ENCODE peak calls at places on chromosomes 6 and 20, in nine cellular contexts. Z is breast epithelium; R is tibial nerve; P is stomach; K is lower lobe of right lung; D is CD4-positive, CD25-positive, alpha-beta regulatory T cell; Y is aorta; L is ovary; B is A549. W is an unnamed sample. For H3K4me1, the result is how much of the 10 kb centered on the place peaks cover.

GRCh38 chr6:167485186-167485978 is 160.5 kb downstream of the TTLL2 start:
- DNase-seq in B (peak), Y (no peak), Z (no peak), P (no peak), D (no peak), R (no peak), K (no peak), L (peak), W (no peak)

GRCh38 chr20:57465943-57466342 is 59.0 kb downstream of the CTCFL start:
- DNase-seq in Z (no peak), P (no peak), Y (peak), D (no peak), B (no peak), K (peak), R (no peak), L (no peak), W (no peak)

GRCh38 chr20:63496404-63497120 is 2.3 kb downstream of the EEF1A2 start:
- DNase-seq in Z (no peak), Y (no peak), B (no peak), L (no peak), R (no peak), K (no peak), P (no peak), D (no peak), W (no peak)

GRCh38 chr6:92779758-92780157 is 639.6 kb downstream of the EPHA7 start:
- DNase-seq in L (no peak), Y (no peak), P (no peak), D (no peak), B (no peak), R (no peak), Z (no peak), K (peak), W (peak)

GRCh38 chr6:93252930-93253329 is 166.4 kb downstream of the EPHA7 start:
- DNase-seq in B (no peak), R (no peak), P (no peak), Z (no peak), D (no peak), K (no peak), L (no peak), Y (no peak), W (no peak)

GRCh38 chr20:62872184-62872862 is 10.7 kb upstream of the TCFL5 start:
- DNase-seq in K (no peak), D (no peak), P (no peak), Y (no peak), R (no peak), B (no peak), Z (no peak), L (no peak), W (peak)

GRCh38 chr6:22829070-22829469 is 259.7 kb downstream of the HDGFL1 start:
- DNase-seq in Y (no peak), Z (no peak), R (no peak), B (no peak), L (no peak), P (no peak), D (no peak), K (no peak), W (no peak)

GRCh38 chr6:48979806-48980205 is 483.2 kb downstream of the MMUT start:
- DNase-seq in D (no peak), Y (no peak), P (no peak), R (no peak), K (no peak), Z (no peak), L (no peak), B (no peak), W (no peak)

GRCh38 chr6:125749864-125750691 is 646 bp downstream of the HEY2 start:
- DNase-seq in P (no peak), Z (no peak), Y (peak), R (no peak), B (no peak), K (no peak), D (no peak), L (peak), W (no peak)

GRCh38 chr6:163709693-163710092 is 295.2 kb downstream of the QKI start:
- DNase-seq in R (no peak), L (no peak), P (no peak), Z (no peak), Y (no peak), K (no peak), B (no peak), D (no peak), W (no peak)
- H3K4me1 ChIP-seq in R (under half), L (under half), P (half or more), Z (under half), Y (under half), K (half or more), B (under half), D (under half), W (under half)

GRCh38 chr6:54310377-54311152 is 2.3 kb downstream of the TINAG start:
- DNase-seq in L (no peak), D (no peak), R (no peak), Z (no peak), K (no peak), Y (no peak), P (no peak), B (no peak), W (no peak)
- H3K4me3 ChIP-seq in L (no peak), D (no peak), R (no peak), Z (no peak), K (no peak), Y (no peak), P (no peak), B (no peak), W (no peak)

DNA sequence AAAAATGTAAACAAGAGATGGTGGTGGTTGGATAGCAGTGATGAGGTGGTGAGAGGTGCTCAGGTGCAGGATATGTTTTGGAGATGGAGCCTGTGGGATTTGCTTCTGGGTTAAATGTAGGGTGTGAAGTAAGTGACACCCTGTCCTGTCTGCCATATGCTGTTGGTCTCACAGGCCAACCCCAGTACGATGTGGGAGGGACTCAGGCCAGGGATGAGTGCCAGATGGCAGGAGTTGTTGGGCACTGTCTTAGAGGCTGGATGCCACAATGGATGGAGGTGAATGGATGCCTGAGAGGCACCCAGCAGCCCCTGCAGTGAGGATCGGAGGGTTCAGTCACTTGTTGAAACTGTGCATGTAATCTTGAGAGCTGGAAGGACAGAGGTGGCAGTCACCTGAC is 259.3 kb downstream of the NRN1 start:
- DNase-seq in Z (no peak), P (no peak), D (no peak), Y (no peak), R (no peak), K (no peak), B (no peak), L (no peak), W (no peak)
- H3K4me1 ChIP-seq in Z (under half), P (under half), D (under half), Y (under half), R (under half), K (under half), B (under half), L (under half), W (under half)

GRCh38 chr20:1002682-1003561 is 811 bp upstream of the RSPO4 start:
- DNase-seq in K (no peak), B (no peak), Y (no peak), Z (no peak), P (no peak), L (no peak), R (no peak), D (no peak), W (no peak)
- H3K4me3 ChIP-seq in K (peak), B (peak), Y (no peak), Z (peak), P (no peak), L (no peak), R (no peak), D (no peak), W (peak)

DNA sequence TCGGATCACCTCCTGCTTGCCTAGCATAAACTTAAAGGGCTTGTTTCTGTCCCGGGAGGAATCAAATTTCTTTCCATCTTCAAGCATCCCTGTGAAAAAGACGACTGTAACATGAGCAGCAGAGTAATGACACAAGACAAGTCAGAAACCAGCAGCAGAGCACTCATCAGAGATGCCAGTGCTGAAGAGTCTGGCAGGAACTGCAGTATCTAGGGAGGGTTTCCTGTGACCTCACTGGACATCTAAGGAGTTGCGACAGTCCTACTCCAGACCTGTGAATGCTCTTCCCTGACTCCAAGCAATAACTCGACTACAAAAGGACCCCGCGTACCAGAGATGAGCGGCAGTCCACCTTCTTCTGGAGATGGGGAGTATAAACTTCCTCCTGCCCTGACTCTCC is 17.3 kb downstream of the FKBP1A start:
- DNase-seq in Y (no peak), P (no peak), D (no peak), L (no peak), R (no peak), Z (no peak), K (no peak), B (no peak), W (no peak)
- H3K4me1 ChIP-seq in Y (under half), P (half or more), D (under half), L (under half), R (under half), Z (under half), K (half or more), B (under half), W (under half)

GRCh38 chr20:34569598-34569997 is 11.1 kb downstream of the MAP1LC3A start:
- DNase-seq in L (no peak), K (no peak), D (no peak), B (no peak), R (no peak), P (no peak), Z (no peak), Y (no peak), W (peak)
- H3K4me3 ChIP-seq in L (no peak), K (no peak), D (no peak), B (no peak), R (no peak), P (no peak), Z (no peak), Y (no peak), W (no peak)

W was measured in RWPE2.